ENCODE peak calls at places on chromosomes 1 and 21, in seven cellular contexts. H is lower lobe of right lung, Y is stomach, U is left ventricle myocardium inferior, V is MM.1S, Q is tibial artery, J is brain microvascular endothelial cell. D is an unnamed sample. For H3K27me3, the result is how much of the 10 kb centered on the place peaks cover.

GRCh38 chr1:147236959-147237791 is 5.3 kb upstream of the CHD1L start:
- DNase-seq in H (no peak), Y (peak), U (no peak), V (no peak), Q (no peak), J (no peak), D (no peak)

GRCh38 chr1:47409311-47410085 is 6.6 kb upstream of the FOXE3 start:
- DNase-seq in H (no peak), Y (no peak), U (no peak), V (no peak), Q (peak), J (peak), D (no peak)

GRCh38 chr1:19202396-19202795 is 7.7 kb downstream of the UBR4 start:
- DNase-seq in H (no peak), Y (no peak), U (no peak), V (no peak), Q (no peak), J (no peak), D (no peak)

GRCh38 chr1:228452194-228453021 is 34.8 kb upstream of the RNF187 start:
- DNase-seq in H (no peak), Y (no peak), U (no peak), V (no peak), Q (no peak), J (no peak), D (no peak)

GRCh38 chr1:8424539-8425116 is 106.7 kb downstream of the SLC45A1 start:
- DNase-seq in H (peak), Y (peak), U (peak), V (no peak), Q (peak), J (no peak), D (peak)

GRCh38 chr1:180217021-180217420 is 13.0 kb upstream of the LHX4 start:
- DNase-seq in H (no peak), Y (no peak), U (no peak), V (no peak), Q (no peak), J (no peak), D (no peak)

GRCh38 chr1:7335224-7335879 is 435.7 kb upstream of the VAMP3 start:
- DNase-seq in H (no peak), Y (no peak), U (no peak), V (no peak), Q (no peak), J (no peak), D (no peak)

GRCh38 chr1:205524794-205525101 is 20.3 kb downstream of the CDK18 start:
- DNase-seq in H (no peak), Y (no peak), U (no peak), V (no peak), Q (no peak), J (no peak), D (no peak)

GRCh38 chr1:23559985-23560755 is 869 bp upstream of the ID3 start:
- DNase-seq in H (no peak), Y (no peak), U (no peak), V (no peak), Q (no peak), J (no peak), D (no peak)
- TF ChIP-seq CTCF in H (no peak), Y (no peak), U (no peak), V (no peak), Q (no peak), J (no peak), D (no peak)

GRCh38 chr1:174789399-174789798 is 210.3 kb upstream of the CACYBP start:
- DNase-seq in H (no peak), Y (no peak), U (no peak), V (peak), Q (no peak), J (peak), D (no peak)
- H3K27ac ChIP-seq in H (no peak), Y (no peak), U (no peak), V (peak), Q (peak), J (peak), D (no peak)

DNA sequence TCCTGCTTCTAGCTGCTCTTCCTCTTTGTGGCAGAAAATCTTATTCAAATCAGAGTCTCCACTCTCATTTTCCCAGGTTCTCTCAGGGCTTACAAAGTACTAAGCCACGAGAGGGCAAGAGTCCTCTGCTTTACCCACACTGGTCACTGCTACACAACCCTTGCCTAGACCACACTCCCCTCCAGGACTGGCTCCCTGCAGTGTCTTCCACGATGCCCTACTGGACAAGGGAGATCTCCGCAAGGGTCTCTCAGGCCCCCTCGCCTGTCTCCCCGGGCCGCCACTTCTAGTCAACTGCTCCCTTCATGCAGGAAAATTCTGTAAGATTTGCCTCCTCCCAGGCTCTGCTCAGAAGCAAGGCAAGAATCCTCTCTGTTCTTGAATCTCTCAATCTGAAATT is 319.6 kb downstream of the RRAGC start:
- DNase-seq in H (no peak), Y (no peak), U (no peak), V (no peak), Q (no peak), J (no peak), D (no peak)
- H3K27me3 ChIP-seq in H (under half), Y (under half), U (half or more), V (under half), Q (under half), J (under half), D (under half)

DNA sequence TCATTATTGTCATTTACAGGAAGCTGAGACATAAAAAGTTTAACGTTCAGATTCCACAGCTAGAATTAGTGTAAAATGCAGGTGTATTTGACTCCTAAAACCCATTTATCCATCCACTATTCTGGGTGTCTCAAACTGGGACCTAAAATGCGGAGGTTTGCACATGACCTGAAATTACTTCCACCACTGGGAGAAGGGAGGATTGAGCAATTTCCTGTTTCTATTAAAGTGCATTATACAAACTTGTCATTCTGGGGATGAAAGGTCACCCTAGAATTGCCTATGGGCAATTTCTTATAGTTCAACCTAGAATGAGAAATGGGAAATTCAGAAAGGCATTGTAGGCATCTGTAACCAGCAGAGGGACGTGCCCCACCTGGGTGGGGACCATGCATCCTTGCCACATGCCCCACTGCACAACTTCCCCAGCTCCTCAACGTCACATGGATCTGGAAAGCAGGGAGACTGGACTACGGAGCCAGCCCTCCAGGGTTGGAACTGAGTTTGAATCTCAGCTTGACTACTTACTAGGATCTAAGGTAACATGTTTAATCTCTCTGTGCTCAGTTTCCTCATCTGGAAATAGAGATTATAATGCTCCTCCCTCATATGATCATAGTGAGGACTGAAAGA is 47.0 kb downstream of the MRPL39 start:
- DNase-seq in H (peak), Y (no peak), U (no peak), V (no peak), Q (no peak), J (no peak), D (no peak)
- TF ChIP-seq CTCF in H (no peak), Y (no peak), U (no peak), V (no peak), Q (no peak), J (no peak), D (no peak)

GRCh38 chr1:13699510-13699909 is 478 bp upstream of the PRDM2 start:
- DNase-seq in H (no peak), Y (no peak), U (no peak), V (no peak), Q (no peak), J (peak), D (no peak)
- H3K27ac ChIP-seq in H (peak), Y (peak), U (peak), V (no peak), Q (peak), J (peak), D (peak)

GRCh38 chr1:167493372-167493771 is 25.0 kb downstream of the CD247 start:
- DNase-seq in H (no peak), Y (no peak), U (no peak), V (no peak), Q (no peak), J (no peak), D (no peak)
- H3K27me3 ChIP-seq in H (under half), Y (under half), U (under half), V (under half), Q (under half), J (under half), D (under half)

DNA sequence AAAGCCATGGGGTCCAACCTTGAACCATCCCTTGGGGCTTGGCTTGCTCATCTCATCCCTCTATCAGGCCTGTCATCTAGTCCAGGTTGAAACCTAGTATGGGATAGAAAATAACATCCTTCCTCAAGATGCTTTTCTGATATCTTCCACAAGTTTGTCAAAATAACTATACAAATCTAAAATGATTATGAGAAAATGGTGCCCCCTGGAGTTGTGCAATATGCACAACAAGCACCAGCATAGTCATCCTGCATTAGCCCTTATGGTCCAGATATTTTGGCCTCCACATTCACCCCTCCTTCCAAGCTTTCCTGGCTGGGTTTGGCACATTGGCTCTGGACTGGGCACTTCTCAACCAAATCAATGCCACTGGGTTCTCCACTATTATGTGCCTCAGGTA is 101.2 kb downstream of the TBX19 start:
- DNase-seq in H (no peak), Y (no peak), U (no peak), V (no peak), Q (no peak), J (no peak), D (no peak)
- TF ChIP-seq CTCF in H (no peak), Y (no peak), U (no peak), V (peak), Q (no peak), J (no peak), D (no peak)

GRCh38 chr1:162003061-162003824 is 20.4 kb downstream of the OLFML2B start:
- DNase-seq in H (no peak), Y (no peak), U (no peak), V (no peak), Q (peak), J (peak), D (no peak)
- H3K27ac ChIP-seq in H (peak), Y (peak), U (peak), V (no peak), Q (peak), J (peak), D (no peak)

D was measured in CD4-positive, alpha-beta T cell.